ENCODE peak calls at places on chromosomes 7 and 10, in five cellular contexts. E is HCT116, W is stomach, H is endothelial cell of umbilical vein, O is transverse colon. D is an unnamed sample.
A peak's percentile ranks its signal among the peaks of the same experiment; 100 is the strongest.

GRCh38 chr7:101901661-101902491 is 84.5 kb downstream of the CUX1 start:
- DNase-seq in E (no peak), W (no peak), H (peak; percentile 49), O (no peak), D (no peak)

GRCh38 chr10:126041804-126042231 is 145.5 kb downstream of the FANK1 start:
- DNase-seq in E (no peak), W (peak; percentile 41), H (peak; percentile 98), O (peak; percentile 71), D (peak; percentile 15)

GRCh38 chr10:117552156-117552620 is 9.6 kb downstream of the EMX2 start:
- DNase-seq in E (no peak), W (no peak), H (no peak), O (no peak), D (peak; percentile 15)

GRCh38 chr7:2403718-2404648 is 572 bp downstream of the CHST12 start:
- DNase-seq in E (no peak), W (peak; percentile 44), H (peak; percentile 42), O (peak; percentile 46), D (no peak)

GRCh38 chr10:89159761-89160160 is 47.4 kb downstream of the CH25H start:
- DNase-seq in E (no peak), W (no peak), H (no peak), O (no peak), D (no peak)

GRCh38 chr7:137695942-137696341 is 150.8 kb downstream of the DGKI start:
- DNase-seq in E (no peak), W (no peak), H (peak; percentile 72), O (no peak), D (no peak)

GRCh38 chr10:114551310-114551972 is 106.6 kb downstream of the ABLIM1 start:
- DNase-seq in E (no peak), W (peak; percentile 96), H (peak; percentile 93), O (peak; percentile 80), D (no peak)

GRCh38 chr10:98664329-98665042 is 217.8 kb upstream of the HPS1 start:
- DNase-seq in E (peak; percentile 47), W (no peak), H (peak; percentile 18), O (peak; percentile 10), D (no peak)

GRCh38 chr10:114631678-114632417 is 26.2 kb downstream of the ABLIM1 start:
- DNase-seq in E (no peak), W (no peak), H (peak; percentile 60), O (peak; percentile 57), D (no peak)

GRCh38 chr10:58662314-58662713 is 149.6 kb downstream of the BICC1 start:
- DNase-seq in E (no peak), W (no peak), H (no peak), O (no peak), D (no peak)

GRCh38 chr7:112743811-112744210 is 46.4 kb downstream of the TMEM168 start:
- DNase-seq in E (no peak), W (no peak), H (no peak), O (no peak), D (no peak)

GRCh38 chr7:77461246-77461645 is 45.1 kb upstream of the GSAP start:
- DNase-seq in E (no peak), W (no peak), H (no peak), O (no peak), D (no peak)

GRCh38 chr7:107501593-107501992 is 31.7 kb downstream of the GPR22 start:
- DNase-seq in E (peak; percentile 26), W (no peak), H (peak; percentile 64), O (peak; percentile 23), D (no peak)

GRCh38 chr7:50418086-50418515 is 32.0 kb downstream of the FIGNL1 start:
- DNase-seq in E (peak; percentile 76), W (peak; percentile 77), H (peak; percentile 77), O (peak; percentile 75), D (peak; percentile 53)

GRCh38 chr10:70974351-70974901 is 86.1 kb upstream of the PCBD1 start:
- DNase-seq in E (no peak), W (no peak), H (no peak), O (no peak), D (no peak)

GRCh38 chr10:7622969-7623368 is 43.8 kb downstream of the ITIH5 start:
- DNase-seq in E (no peak), W (no peak), H (no peak), O (no peak), D (no peak)

GRCh38 chr7:48009257-48009656 is 19.6 kb downstream of the SUN3 start:
- DNase-seq in E (no peak), W (no peak), H (no peak), O (no peak), D (no peak)

GRCh38 chr7:108492742-108493141 is 33.2 kb downstream of the PNPLA8 start:
- DNase-seq in E (no peak), W (no peak), H (no peak), O (no peak), D (no peak)

GRCh38 chr7:156223935-156224334 is 411.7 kb upstream of the SHH start:
- DNase-seq in E (no peak), W (no peak), H (no peak), O (no peak), D (no peak)

GRCh38 chr7:127865466-127865865 is 165.8 kb downstream of the LRRC4 start:
- DNase-seq in E (no peak), W (no peak), H (peak; percentile 37), O (no peak), D (no peak)

GRCh38 chr10:69553328-69553727 is 19.9 kb downstream of the NEUROG3 start:
- DNase-seq in E (no peak), W (no peak), H (no peak), O (no peak), D (no peak)

DNA sequence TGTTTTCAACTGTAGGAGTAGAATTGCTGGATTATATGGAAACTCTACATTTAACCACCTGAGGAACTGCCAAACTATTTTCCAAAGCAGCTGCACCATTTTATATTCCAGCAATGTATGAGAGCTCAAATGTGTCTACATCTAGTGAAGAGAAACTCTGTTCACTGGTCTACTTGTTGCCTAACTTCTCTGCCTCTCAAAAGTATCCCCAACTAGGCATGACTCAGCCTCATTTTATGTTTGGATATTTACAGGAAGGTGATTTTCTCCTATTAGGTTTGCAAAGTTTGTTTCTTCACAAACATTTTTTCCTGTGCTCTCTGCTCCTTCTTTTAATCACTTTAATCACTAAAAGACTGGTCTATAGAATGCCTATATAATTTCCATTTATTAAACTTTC is 37.1 kb upstream of the SRI start:
- DNase-seq in E (no peak), W (no peak), H (no peak), O (no peak), D (no peak)
- TF ChIP-seq POLR2AphosphoS5 in E (no peak), W (no peak), H (no peak), O (no peak), D (no peak)

GRCh38 chr7:95798401-95798930 is 26.1 kb downstream of the DYNC1I1 start:
- DNase-seq in E (no peak), W (no peak), H (peak; percentile 89), O (no peak), D (no peak)

GRCh38 chr7:95800787-95801186 is 28.4 kb downstream of the DYNC1I1 start:
- DNase-seq in E (no peak), W (no peak), H (no peak), O (no peak), D (no peak)

GRCh38 chr7:95793658-95794057 is 21.3 kb downstream of the DYNC1I1 start:
- DNase-seq in E (no peak), W (no peak), H (no peak), O (no peak), D (no peak)

GRCh38 chr7:95796617-95797016 is 24.3 kb downstream of the DYNC1I1 start:
- DNase-seq in E (no peak), W (no peak), H (no peak), O (no peak), D (no peak)

DNA sequence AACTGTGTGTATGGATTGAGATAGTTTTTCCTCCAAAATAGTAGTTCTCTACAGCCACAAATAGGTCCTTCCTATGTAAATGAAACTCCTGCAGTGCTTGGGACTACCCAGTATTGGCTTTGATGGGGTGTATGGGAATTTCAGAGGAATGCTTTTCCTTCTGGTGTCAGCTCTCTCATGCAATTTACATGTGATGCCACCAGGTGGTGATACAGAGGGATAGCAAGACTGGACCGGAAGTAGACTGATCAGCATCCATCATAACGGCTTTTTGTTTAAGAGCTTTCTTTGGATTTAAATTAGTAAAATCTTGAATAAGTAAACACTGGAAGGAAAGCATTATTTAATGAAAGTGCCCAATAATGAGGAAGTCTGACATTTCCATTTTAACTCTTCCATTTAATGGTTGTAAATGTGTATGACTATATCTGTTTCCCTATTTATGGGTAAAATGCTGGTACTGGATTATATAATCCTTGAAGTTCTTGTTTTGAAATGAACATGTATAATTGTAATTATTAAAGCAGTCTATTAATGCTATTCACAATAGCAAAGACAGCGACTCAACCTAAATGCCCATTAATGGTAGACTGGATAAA is 22.7 kb downstream of the DYNC1I1 start:
- DNase-seq in E (peak; percentile 43), W (no peak), H (peak; percentile 18), O (no peak), D (no peak)
- TF ChIP-seq CTCF in E (peak; percentile 76), W (peak; percentile 28), H (peak; percentile 46), O (no peak), D (peak; percentile 11)

GRCh38 chr7:100580466-100581283 is 5.3 kb downstream of the LRCH4 start:
- DNase-seq in E (no peak), W (no peak), H (no peak), O (no peak), D (no peak)
- TF ChIP-seq POLR2A in E (no peak), W (no peak), H (no peak), O (no peak), D (no peak)

GRCh38 chr7:70271617-70272081 is 673.4 kb downstream of the AUTS2 start:
- DNase-seq in E (no peak), W (no peak), H (no peak), O (no peak), D (peak; percentile 4)
- TF ChIP-seq POLR2AphosphoS5 in E (no peak), W (no peak), H (no peak), O (no peak), D (peak; percentile 41)

DNA sequence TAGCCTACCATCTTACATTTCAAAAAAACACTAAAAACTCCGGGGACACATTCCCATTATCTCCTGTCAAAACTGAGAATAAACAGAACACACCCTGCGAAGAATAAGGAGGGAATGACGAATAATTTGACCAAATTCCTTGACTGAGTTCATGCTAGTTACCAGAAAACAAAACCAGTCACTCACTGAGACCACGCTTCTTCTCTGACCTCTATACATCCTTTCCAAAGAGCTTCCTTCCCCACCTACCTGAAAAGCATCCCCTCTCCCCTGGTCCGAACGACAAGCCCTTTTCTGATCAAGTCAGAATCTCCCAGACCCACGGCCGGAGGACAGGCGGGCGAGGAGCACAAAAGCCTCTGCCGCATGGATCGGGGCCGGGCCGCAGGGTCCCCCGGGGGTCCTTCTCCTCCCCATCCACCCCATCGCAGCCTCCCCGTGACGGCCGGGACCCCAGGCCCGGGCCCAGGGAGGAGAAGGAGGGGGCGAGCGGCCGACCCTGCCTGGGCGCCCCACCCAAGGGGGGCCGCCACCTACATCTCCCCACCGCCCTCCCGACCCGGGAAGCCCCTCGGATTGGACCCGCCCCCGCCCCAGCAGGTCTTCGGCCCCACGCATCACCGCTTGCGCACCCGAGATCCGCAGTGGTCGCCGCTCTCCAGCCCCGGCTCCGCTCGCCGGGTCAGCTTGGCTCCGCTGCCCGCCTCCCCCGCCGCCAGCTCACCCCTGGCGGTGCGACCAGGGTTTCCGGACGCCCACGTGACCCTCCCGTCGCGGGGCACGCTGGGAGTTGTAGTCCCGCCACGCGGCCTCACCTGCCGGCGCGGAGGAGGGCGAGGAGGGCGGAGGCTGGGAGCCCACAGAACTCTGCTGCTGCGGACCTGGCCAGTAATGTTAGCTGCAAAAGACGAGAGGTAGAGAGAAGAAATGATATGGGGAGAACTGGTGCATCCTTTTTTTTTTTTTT is at the start of gene SLC37A3:
- DNase-seq in E (peak; percentile 49), W (peak; percentile 91), H (peak; percentile 74), O (peak; percentile 92), D (peak; percentile 83)
- TF ChIP-seq CTCF in E (peak; percentile 5), W (peak; percentile 16), H (no peak), O (peak; percentile 17), D (peak; percentile 68)

GRCh38 chr7:98284335-98285036 is 3.0 kb downstream of the BRI3 start:
- DNase-seq in E (no peak), W (peak; percentile 85), H (peak; percentile 85), O (peak; percentile 92), D (peak; percentile 77)
- TF ChIP-seq POLR2A in E (no peak), W (no peak), H (peak; percentile 81), O (peak; percentile 67), D (peak; percentile 31)